ENCODE peak calls at places on chromosomes 2 and 18, in six cellular contexts. X, I, M, B, L and Y are unnamed samples.
A peak's percentile ranks its signal among the peaks of the same experiment; 100 is the strongest.

GRCh38 chr2:121735520-121736074 is 1.1 kb downstream of the NIFK start:
- DNase-seq in X (peak; percentile 41), I (no peak), M (no peak), B (no peak), L (no peak), Y (no peak)

GRCh38 chr18:8703181-8703638 is 2.1 kb upstream of the MTCL1 start:
- DNase-seq in X (no peak), I (no peak), M (no peak), B (no peak), L (no peak), Y (no peak)

GRCh38 chr2:121363632-121364420 is 78.8 kb upstream of the TFCP2L1 start:
- DNase-seq in X (no peak), I (no peak), M (peak; percentile 79), B (no peak), L (no peak), Y (no peak)

GRCh38 chr2:46333912-46334311 is 36.7 kb downstream of the EPAS1 start:
- DNase-seq in X (no peak), I (no peak), M (no peak), B (peak; percentile 85), L (no peak), Y (no peak)

GRCh38 chr2:48230834-48231233 is 299.1 kb upstream of the STON1 start:
- DNase-seq in X (no peak), I (no peak), M (no peak), B (no peak), L (no peak), Y (no peak)

GRCh38 chr2:237868631-237869356 is 9.4 kb downstream of the RAMP1 start:
- DNase-seq in X (no peak), I (no peak), M (no peak), B (no peak), L (peak; percentile 42), Y (no peak)

GRCh38 chr2:121038831-121039230 is 246.2 kb downstream of the TFCP2L1 start:
- DNase-seq in X (no peak), I (no peak), M (peak; percentile 28), B (peak; percentile 56), L (peak; percentile 84), Y (peak; percentile 93)

GRCh38 chr2:196242131-196242620 is 70.8 kb upstream of the STK17B start:
- DNase-seq in X (no peak), I (peak; percentile 54), M (no peak), B (no peak), L (no peak), Y (no peak)

GRCh38 chr2:74894261-74895030 is 60.5 kb downstream of the HK2 start:
- DNase-seq in X (no peak), I (no peak), M (no peak), B (no peak), L (no peak), Y (no peak)
- H3K4me3 ChIP-seq in X (no peak overlapping the region), I (no peak overlapping the region), M (no peak overlapping the region), B (no peak overlapping the region), L (no peak overlapping the region), Y (no peak overlapping the region)

GRCh38 chr2:217798743-217799552 is 203.8 kb downstream of the TNS1 start:
- DNase-seq in X (no peak), I (no peak), M (no peak), B (peak; percentile 73), L (no peak), Y (no peak)

GRCh38 chr2:217798191-217798590 is 204.6 kb downstream of the TNS1 start:
- DNase-seq in X (no peak), I (no peak), M (no peak), B (peak; percentile 61), L (no peak), Y (no peak)

GRCh38 chr2:217797661-217798069 is 205.1 kb downstream of the TNS1 start:
- DNase-seq in X (peak; percentile 80), I (no peak), M (peak; percentile 57), B (peak; percentile 85), L (no peak), Y (peak; percentile 94)

GRCh38 chr2:217795706-217796465 is 206.9 kb downstream of the TNS1 start:
- DNase-seq in X (no peak), I (no peak), M (no peak), B (peak; percentile 66), L (no peak), Y (no peak)

DNA sequence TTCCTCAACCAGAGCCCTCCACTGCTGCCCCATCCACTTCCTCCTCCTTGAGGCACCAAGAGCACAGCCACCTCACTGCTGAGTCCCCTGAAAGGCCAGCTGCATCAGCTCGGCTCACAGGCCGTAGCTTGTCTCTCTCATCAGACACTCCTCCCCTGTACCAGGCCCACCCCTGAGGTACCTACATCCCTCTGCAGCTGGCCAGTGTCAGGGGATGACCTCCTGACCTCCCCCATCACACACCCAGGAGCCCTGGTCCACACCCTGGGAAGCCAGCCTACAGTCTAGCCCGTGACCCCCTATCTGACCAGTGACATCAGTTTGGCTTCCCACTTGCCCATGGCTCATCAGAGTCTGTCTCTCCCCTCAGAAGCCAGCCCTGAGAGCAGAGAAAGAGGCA is 205.6 kb downstream of the TNS1 start:
- DNase-seq in X (no peak), I (no peak), M (no peak), B (peak; percentile 75), L (no peak), Y (no peak)
- H3K27ac ChIP-seq in X (no peak overlapping the region), I (no peak overlapping the region), M (peak overlapping the region; percentile 21), B (peak overlapping the region; percentile 73), L (no peak overlapping the region), Y (no peak overlapping the region)

GRCh38 chr2:46471-47345 is at the start of gene FAM110C:
- DNase-seq in X (no peak), I (peak; percentile 43), M (peak; percentile 78), B (peak; percentile 92), L (peak; percentile 95), Y (peak; percentile 93)

GRCh38 chr2:44748-45341 is 1.5 kb downstream of the FAM110C start:
- DNase-seq in X (no peak), I (no peak), M (peak; percentile 24), B (no peak), L (no peak), Y (peak; percentile 85)

GRCh38 chr2:47346-48218 is 1.3 kb upstream of the FAM110C start:
- DNase-seq in X (no peak), I (no peak), M (no peak), B (no peak), L (no peak), Y (no peak)

GRCh38 chr2:45342-46130 is 769 bp downstream of the FAM110C start:
- DNase-seq in X (no peak), I (no peak), M (no peak), B (peak; percentile 72), L (peak; percentile 82), Y (peak; percentile 66)

GRCh38 chr2:46131-46470 is 204 bp downstream of the FAM110C start:
- DNase-seq in X (no peak), I (peak; percentile 11), M (no peak), B (no peak), L (no peak), Y (no peak)
- H3K4me3 ChIP-seq in X (no peak overlapping the region), I (no peak overlapping the region), M (peak overlapping the region; percentile 41), B (peak overlapping the region; percentile 77), L (peak overlapping the region; percentile 73), Y (peak overlapping the region; percentile 63)

DNA sequence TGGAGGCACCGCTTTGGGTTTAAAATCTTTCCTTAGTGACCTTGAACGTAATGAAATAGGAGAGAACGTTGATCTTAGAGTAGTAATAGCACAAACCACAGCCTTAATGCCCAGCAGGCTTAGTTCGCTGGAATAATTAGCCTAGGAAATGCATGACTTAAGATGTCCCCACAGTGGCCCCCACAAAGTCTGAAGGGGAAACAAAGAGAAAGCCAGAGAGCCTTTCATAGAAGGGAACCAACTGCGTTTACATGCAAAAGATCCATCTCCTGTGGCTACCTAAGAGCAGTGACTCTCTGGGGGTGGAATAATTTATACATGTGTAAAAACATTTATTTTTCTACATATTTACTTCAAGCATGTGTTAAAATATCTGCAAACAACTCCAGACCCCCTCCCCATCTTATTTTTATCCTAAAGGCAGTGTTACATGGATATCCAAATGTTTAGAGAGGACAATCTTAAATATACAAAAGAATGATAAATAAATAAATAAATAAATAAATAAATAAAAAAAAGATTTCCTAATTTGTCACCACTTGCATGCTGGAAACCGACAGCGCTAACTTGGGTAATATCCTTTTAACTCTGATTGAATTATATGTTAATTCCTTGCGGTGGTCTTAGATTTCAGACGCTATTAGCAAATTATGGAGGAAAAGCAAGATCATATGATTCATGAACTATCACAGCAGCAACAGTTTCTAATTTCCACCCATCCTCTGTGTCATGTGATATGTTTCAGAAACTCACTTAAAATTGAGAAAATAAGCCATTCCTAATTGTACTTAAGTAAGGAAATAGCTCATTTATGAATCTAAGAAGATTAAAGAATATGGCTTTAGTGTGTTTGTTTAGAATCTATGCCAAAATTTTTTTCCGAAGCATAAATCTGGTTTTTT is 23.4 kb upstream of the CYP1B1 start:
- DNase-seq in X (no peak), I (no peak), M (no peak), B (no peak), L (no peak), Y (no peak)
- H3K27ac ChIP-seq in X (no peak overlapping the region), I (no peak overlapping the region), M (no peak overlapping the region), B (no peak overlapping the region), L (no peak overlapping the region), Y (no peak overlapping the region)

GRCh38 chr18:77151791-77152517 is 19.4 kb upstream of the MBP start:
- DNase-seq in X (no peak), I (no peak), M (no peak), B (no peak), L (no peak), Y (no peak)
- H3K4me3 ChIP-seq in X (no peak overlapping the region), I (no peak overlapping the region), M (no peak overlapping the region), B (no peak overlapping the region), L (no peak overlapping the region), Y (no peak overlapping the region)

GRCh38 chr18:48335829-48336228 is 73.4 kb downstream of the ZBTB7C start:
- DNase-seq in X (no peak), I (no peak), M (no peak), B (no peak), L (no peak), Y (peak; percentile 67)
- H3K27ac ChIP-seq in X (no peak overlapping the region), I (no peak overlapping the region), M (no peak overlapping the region), B (peak overlapping the region; percentile 59), L (no peak overlapping the region), Y (peak overlapping the region; percentile 73)

GRCh38 chr2:151287513-151288250 is 1.8 kb downstream of the NMI start:
- DNase-seq in X (no peak), I (no peak), M (no peak), B (no peak), L (no peak), Y (no peak)
- H3K4me3 ChIP-seq in X (no peak overlapping the region), I (no peak overlapping the region), M (no peak overlapping the region), B (no peak overlapping the region), L (no peak overlapping the region), Y (no peak overlapping the region)